ENCODE peak calls at places on chromosomes 4 and X, in six cellular contexts. M is IMR-90, V is H9, P is neuronal stem cell, L is mesenchymal stem cell, T is trophoblast cell. B is an unnamed sample.

GRCh38 chrX:120562569-120562926 is 1.8 kb upstream of the CUL4B start:
- DNase-seq in M (no peak), T (no peak), V (no peak), P (no peak), L (no peak), B (no peak)

GRCh38 chrX:1391707-1392375 is at the start of gene SLC25A6:
- DNase-seq in M (peak), P (peak), T (peak), L (peak), V (peak), B (peak)

GRCh38 chr4:148056879-148057278 is 325.0 kb downstream of the ARHGAP10 start:
- DNase-seq in M (peak), T (peak), V (peak), P (no peak), L (peak), B (no peak)

GRCh38 chr4:168221298-168221697 is 97.3 kb downstream of the DDX60 start:
- DNase-seq in M (peak), L (peak), V (no peak), T (peak), P (no peak), B (no peak)

GRCh38 chr4:951594-952468 is 19.6 kb downstream of the TMEM175 start:
- DNase-seq in T (no peak), L (no peak), P (no peak), V (no peak), M (no peak), B (no peak)

GRCh38 chrX:123013141-123013540 is 170.9 kb upstream of the GRIA3 start:
- DNase-seq in L (no peak), M (no peak), T (no peak), P (no peak), V (no peak), B (no peak)

GRCh38 chrX:21802054-21802660 is 37.3 kb upstream of the MBTPS2 start:
- DNase-seq in V (no peak), M (no peak), T (no peak), P (no peak), L (no peak), B (no peak)

GRCh38 chr4:151408630-151409469 is at the start of gene FHIP1A:
- DNase-seq in V (peak), T (peak), L (peak), P (peak), M (peak), B (peak)

GRCh38 chr4:109174224-109174953 is 128.1 kb downstream of the COL25A1 start:
- DNase-seq in L (no peak), M (no peak), V (no peak), T (no peak), P (no peak), B (no peak)

GRCh38 chrX:14039344-14039743 is 9.7 kb upstream of the GEMIN8 start:
- DNase-seq in T (peak), M (peak), P (peak), V (no peak), L (peak), B (no peak)

GRCh38 chrX:145727476-145727875 is 90.2 kb upstream of the SLITRK2 start:
- DNase-seq in M (no peak), V (no peak), T (no peak), L (no peak), P (no peak), B (no peak)

GRCh38 chr4:177097291-177097690 is 212.4 kb upstream of the NEIL3 start:
- DNase-seq in L (no peak), P (no peak), V (no peak), M (no peak), T (peak), B (no peak)

GRCh38 chrX:103464071-103464773 is 55.1 kb downstream of the RAB40A start:
- DNase-seq in T (peak), M (peak), P (no peak), L (peak), V (peak), B (no peak)

GRCh38 chr4:112747035-112747434 is 110.1 kb downstream of the LARP7 start:
- DNase-seq in P (peak), M (no peak), T (no peak), V (no peak), L (no peak), B (peak)

GRCh38 chr4:24850669-24851068 is 55.3 kb downstream of the SOD3 start:
- DNase-seq in V (no peak), L (peak), T (no peak), M (peak), P (no peak), B (no peak)

GRCh38 chr4:56671860-56672259 is 9.2 kb downstream of the HOPX start:
- DNase-seq in M (no peak), L (no peak), T (peak), P (no peak), V (no peak), B (no peak)

GRCh38 chr4:44736900-44737299 is 10.5 kb upstream of the GNPDA2 start:
- DNase-seq in P (no peak), M (no peak), L (no peak), T (no peak), V (no peak), B (no peak)

DNA sequence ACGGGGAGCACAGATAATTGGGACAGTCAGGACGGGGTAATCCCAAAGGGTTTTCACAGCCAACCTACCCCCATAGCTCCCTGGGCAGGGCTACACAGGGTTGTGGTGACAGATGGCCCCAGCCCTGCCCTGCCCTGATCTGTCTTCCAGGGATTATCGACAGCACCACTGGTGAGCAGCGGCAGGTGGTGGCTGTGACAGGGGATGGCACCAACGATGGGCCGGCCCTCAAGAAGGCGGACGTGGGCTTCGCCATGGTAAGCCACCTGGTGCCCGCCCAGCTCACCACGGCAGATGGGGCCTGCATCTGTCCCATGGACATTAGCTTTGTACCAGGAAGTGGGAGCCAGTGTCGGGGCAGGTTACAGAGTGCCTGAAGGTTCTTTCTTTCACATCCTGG is 39.3 kb downstream of the ATP2B3 start:
- DNase-seq in V (no peak), L (no peak), M (no peak), T (no peak), P (no peak), B (no peak)
- H3K14ac ChIP-seq in V (no peak), L (no peak), M (no peak), T (no peak), P (no peak), B (no peak)

DNA sequence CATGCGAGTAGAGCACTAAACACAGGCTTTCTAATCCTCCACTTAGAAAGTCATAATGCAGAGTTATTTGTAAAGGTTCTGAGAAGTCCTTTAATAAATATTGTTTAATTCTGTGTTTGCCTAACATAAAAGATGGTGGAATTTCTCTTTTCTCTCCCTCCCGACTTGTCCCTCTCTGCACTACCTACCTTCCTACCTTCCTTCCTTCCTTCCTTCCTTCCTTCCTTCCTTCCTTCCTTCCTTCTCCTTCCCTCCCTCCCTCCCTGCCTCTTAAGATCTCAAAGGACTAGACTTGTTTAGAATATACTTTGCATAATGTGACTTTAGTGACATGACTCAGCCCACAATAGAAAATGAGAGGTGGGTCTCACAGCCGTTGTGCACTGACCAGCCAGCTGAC is 156.3 kb upstream of the TAPT1 start:
- DNase-seq in L (no peak), T (no peak), V (no peak), P (no peak), M (no peak), B (no peak)
- H4K91ac ChIP-seq in L (no peak), T (no peak), V (no peak), P (no peak), M (no peak), B (no peak)

GRCh38 chr4:189533603-189534002 is 407.1 kb upstream of the FRG1 start:
- DNase-seq in M (no peak), L (peak), V (no peak), T (no peak), P (no peak), B (no peak)
- H3K14ac ChIP-seq in M (no peak), L (no peak), V (no peak), T (no peak), P (no peak), B (no peak)

DNA sequence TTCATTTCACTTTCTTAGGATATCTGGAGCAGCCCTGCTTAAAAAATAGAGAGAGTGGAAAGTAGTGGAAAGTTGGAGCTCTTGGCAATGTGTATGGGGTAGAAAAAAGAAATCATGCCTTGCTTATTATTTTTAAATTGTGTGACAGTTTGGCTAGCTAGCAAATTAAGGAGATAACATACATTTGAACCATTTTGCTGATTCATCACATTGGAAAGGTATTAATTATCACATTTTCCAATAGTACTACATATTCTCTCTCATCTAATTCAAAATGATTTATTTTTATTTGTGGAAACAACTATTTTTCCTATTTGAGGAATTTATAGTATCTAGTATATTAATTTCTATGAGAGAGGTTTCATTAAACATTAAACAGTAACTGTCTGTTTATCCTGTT is 280.4 kb downstream of the KLHL4 start:
- DNase-seq in M (no peak), V (no peak), P (no peak), T (no peak), L (no peak), B (no peak)
- H4K91ac ChIP-seq in M (no peak), V (no peak), P (no peak), T (no peak), L (no peak), B (no peak)

GRCh38 chr4:149072359-149072758 is 630.1 kb upstream of the NR3C2 start:
- DNase-seq in V (no peak), P (no peak), T (peak), M (no peak), L (no peak), B (no peak)

GRCh38 chr4:149077142-149077541 is 634.9 kb upstream of the NR3C2 start:
- DNase-seq in T (peak), M (peak), V (no peak), L (no peak), P (no peak), B (no peak)
- H3K14ac ChIP-seq in T (no peak), M (no peak), V (no peak), L (no peak), P (no peak), B (no peak)

B was measured in H1.